ENCODE peak calls at places on chromosomes 6 and 20, in eight cellular contexts. I is GM04504; T is NCI-H1694 treated with DMSO at 0.1 percent for 48 hours; H is MV-4-11; Z is neural crest cell; D is stimulated activated naive CD8-positive, alpha-beta T cell treated with anti-CD3 and anti-CD28 coated beads, Interleukin-15, Interleukin-2, amounts not matched to agents 100 U/mL and 50 U/mL, for 24 hours; W is MCF 10A; V is NCI-H748 treated with DMSO at 0.1 percent for 48 hours. R is an unnamed sample.

GRCh38 chr6:118307581-118307980 is 240.5 kb upstream of the PLN start:
- DNase-seq in I (no peak), T (no peak), H (no peak), Z (no peak), D (no peak), W (no peak), V (no peak), R (no peak)

GRCh38 chr20:39893013-39893685 is 795.9 kb downstream of the MAFB start:
- DNase-seq in I (no peak), T (no peak), H (no peak), Z (no peak), D (no peak), W (no peak), V (no peak), R (peak)

GRCh38 chr6:156175971-156176421 is 601.2 kb upstream of the ARID1B start:
- DNase-seq in I (no peak), T (no peak), H (no peak), Z (no peak), D (no peak), W (peak), V (peak), R (no peak)

GRCh38 chr6:107612762-107613415 is 123.0 kb downstream of the SOBP start:
- DNase-seq in I (no peak), T (no peak), H (no peak), Z (no peak), D (no peak), W (no peak), V (no peak), R (no peak)

GRCh38 chr20:49542514-49542991 is 25.4 kb downstream of the PTGIS start:
- DNase-seq in I (no peak), T (no peak), H (no peak), Z (no peak), D (no peak), W (no peak), V (no peak), R (no peak)

GRCh38 chr6:161228911-161229591 is 44.8 kb downstream of the AGPAT4 start:
- DNase-seq in I (peak), T (no peak), H (peak), Z (no peak), D (no peak), W (peak), V (no peak), R (peak)

GRCh38 chr6:112282217-112282616 is 27.9 kb upstream of the LAMA4 start:
- DNase-seq in I (peak), T (peak), H (no peak), Z (peak), D (no peak), W (peak), V (no peak), R (peak)

GRCh38 chr6:125746731-125747588 is 2.5 kb upstream of the HEY2 start:
- DNase-seq in I (no peak), T (no peak), H (peak), Z (peak), D (peak), W (peak), V (peak), R (no peak)

GRCh38 chr20:41889125-41889870 is 271.1 kb upstream of the CHD6 start:
- DNase-seq in I (no peak), T (no peak), H (no peak), Z (no peak), D (peak), W (no peak), V (peak), R (no peak)

GRCh38 chr6:70398783-70399730 is 14.3 kb upstream of the FAM135A start:
- DNase-seq in I (no peak), T (peak), H (no peak), Z (no peak), D (no peak), W (peak), V (no peak), R (no peak)